ENCODE peak calls at places on chromosomes 3 and 15, in ten cellular contexts. One of them, this sample, is unnamed.

GRCh38 chr3:170622369-170623159 is 36.7 kb upstream of the SLC7A14 start:
- DNase-seq in PC-3: no peak
- DNase-seq in kidney tubule cell: no peak
- DNase-seq in Daoy: peak; percentile 57
- DNase-seq in stimulated activated naive CD8-positive, alpha-beta T cell treated with anti-CD3 and anti-CD28 coated beads, Interleukin-15, amount 100 ng/mL, for 72 hours: no peak
- DNase-seq in AG20443: peak; percentile 88
- DNase-seq in GM23248: peak; percentile 95
- DNase-seq in amygdala: peak; percentile 27
- DNase-seq in A172: no peak
- DNase-seq in hepatocyte: peak; percentile 80
- DNase-seq in this sample: no peak

GRCh38 chr3:152458725-152459515 is 190.2 kb downstream of the MBNL1 start:
- DNase-seq in stimulated activated naive CD8-positive, alpha-beta T cell treated with anti-CD3 and anti-CD28 coated beads, Interleukin-15, amount 100 ng/mL, for 72 hours: no peak
- DNase-seq in AG20443: no peak
- DNase-seq in PC-3: no peak
- DNase-seq in GM23248: peak; percentile 23
- DNase-seq in amygdala: no peak
- DNase-seq in kidney tubule cell: no peak
- DNase-seq in A172: no peak
- DNase-seq in hepatocyte: no peak
- DNase-seq in Daoy: no peak
- DNase-seq in this sample: no peak

GRCh38 chr3:56361731-56362130 is 106.5 kb downstream of the ERC2 start:
- DNase-seq in PC-3: no peak
- DNase-seq in AG20443: no peak
- DNase-seq in Daoy: peak; percentile 13
- DNase-seq in amygdala: no peak
- DNase-seq in kidney tubule cell: peak; percentile 80
- DNase-seq in A172: no peak
- DNase-seq in GM23248: no peak
- DNase-seq in hepatocyte: no peak
- DNase-seq in stimulated activated naive CD8-positive, alpha-beta T cell treated with anti-CD3 and anti-CD28 coated beads, Interleukin-15, amount 100 ng/mL, for 72 hours: no peak
- DNase-seq in this sample: peak; percentile 22

GRCh38 chr15:45790325-45790943 is 155.6 kb downstream of the SQOR start:
- DNase-seq in amygdala: no peak
- DNase-seq in A172: peak; percentile 8
- DNase-seq in PC-3: peak; percentile 47
- DNase-seq in hepatocyte: peak; percentile 46
- DNase-seq in kidney tubule cell: peak; percentile 28
- DNase-seq in stimulated activated naive CD8-positive, alpha-beta T cell treated with anti-CD3 and anti-CD28 coated beads, Interleukin-15, amount 100 ng/mL, for 72 hours: no peak
- DNase-seq in AG20443: peak; percentile 43
- DNase-seq in Daoy: peak; percentile 7
- DNase-seq in GM23248: peak; percentile 45
- DNase-seq in this sample: peak; percentile 19

GRCh38 chr3:170244566-170244965 is 22.3 kb downstream of the PRKCI start:
- DNase-seq in GM23248: no peak
- DNase-seq in AG20443: no peak
- DNase-seq in kidney tubule cell: peak; percentile 24
- DNase-seq in stimulated activated naive CD8-positive, alpha-beta T cell treated with anti-CD3 and anti-CD28 coated beads, Interleukin-15, amount 100 ng/mL, for 72 hours: no peak
- DNase-seq in Daoy: no peak
- DNase-seq in A172: no peak
- DNase-seq in amygdala: no peak
- DNase-seq in PC-3: peak; percentile 77
- DNase-seq in hepatocyte: no peak
- DNase-seq in this sample: no peak

GRCh38 chr3:65024148-65024547 is 336.3 kb upstream of the ADAMTS9 start:
- DNase-seq in Daoy: no peak
- DNase-seq in stimulated activated naive CD8-positive, alpha-beta T cell treated with anti-CD3 and anti-CD28 coated beads, Interleukin-15, amount 100 ng/mL, for 72 hours: no peak
- DNase-seq in amygdala: no peak
- DNase-seq in GM23248: no peak
- DNase-seq in A172: no peak
- DNase-seq in kidney tubule cell: no peak
- DNase-seq in AG20443: no peak
- DNase-seq in hepatocyte: no peak
- DNase-seq in PC-3: no peak
- DNase-seq in this sample: no peak

GRCh38 chr15:70492240-70493177 is 270.8 kb downstream of the UACA start:
- DNase-seq in PC-3: peak; percentile 88
- DNase-seq in stimulated activated naive CD8-positive, alpha-beta T cell treated with anti-CD3 and anti-CD28 coated beads, Interleukin-15, amount 100 ng/mL, for 72 hours: peak; percentile 90
- DNase-seq in Daoy: peak; percentile 98
- DNase-seq in AG20443: peak; percentile 91
- DNase-seq in A172: peak; percentile 96
- DNase-seq in hepatocyte: peak; percentile 66
- DNase-seq in GM23248: peak; percentile 94
- DNase-seq in amygdala: no peak
- DNase-seq in kidney tubule cell: peak; percentile 96
- DNase-seq in this sample: peak; percentile 95

GRCh38 chr15:32730677-32731654 is 13.2 kb downstream of the GREM1 start:
- DNase-seq in Daoy: peak; percentile 41
- DNase-seq in amygdala: no peak
- DNase-seq in AG20443: peak; percentile 63
- DNase-seq in PC-3: peak; percentile 57
- DNase-seq in kidney tubule cell: peak; percentile 91
- DNase-seq in hepatocyte: peak; percentile 75
- DNase-seq in stimulated activated naive CD8-positive, alpha-beta T cell treated with anti-CD3 and anti-CD28 coated beads, Interleukin-15, amount 100 ng/mL, for 72 hours: no peak
- DNase-seq in GM23248: peak; percentile 55
- DNase-seq in A172: no peak
- DNase-seq in this sample: no peak

GRCh38 chr15:85761635-85762034 is 33.1 kb downstream of the KLHL25 start:
- DNase-seq in amygdala: no peak
- DNase-seq in GM23248: no peak
- DNase-seq in hepatocyte: no peak
- DNase-seq in A172: no peak
- DNase-seq in kidney tubule cell: no peak
- DNase-seq in Daoy: no peak
- DNase-seq in PC-3: no peak
- DNase-seq in stimulated activated naive CD8-positive, alpha-beta T cell treated with anti-CD3 and anti-CD28 coated beads, Interleukin-15, amount 100 ng/mL, for 72 hours: no peak
- DNase-seq in AG20443: no peak
- DNase-seq in this sample: no peak

GRCh38 chr3:9248232-9249191 is 934 bp downstream of the SRGAP3 start:
- DNase-seq in PC-3: peak; percentile 69
- DNase-seq in A172: no peak
- DNase-seq in kidney tubule cell: peak; percentile 50
- DNase-seq in stimulated activated naive CD8-positive, alpha-beta T cell treated with anti-CD3 and anti-CD28 coated beads, Interleukin-15, amount 100 ng/mL, for 72 hours: no peak
- DNase-seq in GM23248: peak; percentile 36
- DNase-seq in hepatocyte: no peak
- DNase-seq in amygdala: no peak
- DNase-seq in AG20443: no peak
- DNase-seq in Daoy: no peak
- DNase-seq in this sample: no peak

GRCh38 chr15:51144021-51144532 is 49.4 kb upstream of the TNFAIP8L3 start:
- DNase-seq in PC-3: peak; percentile 63
- DNase-seq in AG20443: peak; percentile 47
- DNase-seq in GM23248: peak; percentile 72
- DNase-seq in A172: peak; percentile 67
- DNase-seq in stimulated activated naive CD8-positive, alpha-beta T cell treated with anti-CD3 and anti-CD28 coated beads, Interleukin-15, amount 100 ng/mL, for 72 hours: no peak
- DNase-seq in Daoy: peak; percentile 91
- DNase-seq in amygdala: no peak
- DNase-seq in kidney tubule cell: peak; percentile 62
- DNase-seq in hepatocyte: no peak
- DNase-seq in this sample: peak; percentile 85

GRCh38 chr3:35651888-35652287 is 12.6 kb downstream of the ARPP21 start:
- DNase-seq in A172: peak; percentile 72
- DNase-seq in GM23248: no peak
- DNase-seq in kidney tubule cell: peak; percentile 88
- DNase-seq in PC-3: peak; percentile 66
- DNase-seq in AG20443: no peak
- DNase-seq in amygdala: no peak
- DNase-seq in hepatocyte: no peak
- DNase-seq in Daoy: peak; percentile 27
- DNase-seq in stimulated activated naive CD8-positive, alpha-beta T cell treated with anti-CD3 and anti-CD28 coated beads, Interleukin-15, amount 100 ng/mL, for 72 hours: no peak
- DNase-seq in this sample: peak; percentile 85

GRCh38 chr3:71211083-71211482 is 372.4 kb downstream of the FOXP1 start:
- DNase-seq in AG20443: no peak
- DNase-seq in PC-3: no peak
- DNase-seq in hepatocyte: no peak
- DNase-seq in Daoy: no peak
- DNase-seq in GM23248: no peak
- DNase-seq in amygdala: no peak
- DNase-seq in stimulated activated naive CD8-positive, alpha-beta T cell treated with anti-CD3 and anti-CD28 coated beads, Interleukin-15, amount 100 ng/mL, for 72 hours: no peak
- DNase-seq in kidney tubule cell: no peak
- DNase-seq in A172: no peak
- DNase-seq in this sample: no peak

GRCh38 chr15:53457479-53457878 is 302.0 kb downstream of the WDR72 start:
- DNase-seq in GM23248: no peak
- DNase-seq in A172: no peak
- DNase-seq in amygdala: no peak
- DNase-seq in AG20443: no peak
- DNase-seq in kidney tubule cell: no peak
- DNase-seq in PC-3: no peak
- DNase-seq in stimulated activated naive CD8-positive, alpha-beta T cell treated with anti-CD3 and anti-CD28 coated beads, Interleukin-15, amount 100 ng/mL, for 72 hours: no peak
- DNase-seq in hepatocyte: no peak
- DNase-seq in Daoy: no peak
- DNase-seq in this sample: no peak

GRCh38 chr3:117036259-117036799 is 326.8 kb downstream of the TUSC7 start:
- DNase-seq in GM23248: peak; percentile 71
- DNase-seq in A172: peak; percentile 5
- DNase-seq in amygdala: no peak
- DNase-seq in stimulated activated naive CD8-positive, alpha-beta T cell treated with anti-CD3 and anti-CD28 coated beads, Interleukin-15, amount 100 ng/mL, for 72 hours: no peak
- DNase-seq in PC-3: no peak
- DNase-seq in kidney tubule cell: no peak
- DNase-seq in AG20443: peak; percentile 35
- DNase-seq in Daoy: peak; percentile 9
- DNase-seq in hepatocyte: peak; percentile 11
- DNase-seq in this sample: peak; percentile 39

GRCh38 chr15:80404057-80404718 is at the start of gene ARNT2:
- DNase-seq in AG20443: peak; percentile 69
- DNase-seq in GM23248: peak; percentile 55
- DNase-seq in A172: no peak
- DNase-seq in PC-3: no peak
- DNase-seq in stimulated activated naive CD8-positive, alpha-beta T cell treated with anti-CD3 and anti-CD28 coated beads, Interleukin-15, amount 100 ng/mL, for 72 hours: no peak
- DNase-seq in amygdala: peak; percentile 68
- DNase-seq in Daoy: peak; percentile 61
- DNase-seq in hepatocyte: peak; percentile 60
- DNase-seq in kidney tubule cell: peak; percentile 47
- DNase-seq in this sample: no peak

GRCh38 chr3:53046171-53047170 is 598 bp upstream of the SFMBT1 start:
- DNase-seq in kidney tubule cell: peak; percentile 56
- DNase-seq in hepatocyte: peak; percentile 72
- DNase-seq in amygdala: peak; percentile 53
- DNase-seq in PC-3: no peak
- DNase-seq in AG20443: peak; percentile 50
- DNase-seq in Daoy: peak; percentile 64
- DNase-seq in A172: no peak
- DNase-seq in GM23248: peak; percentile 58
- DNase-seq in stimulated activated naive CD8-positive, alpha-beta T cell treated with anti-CD3 and anti-CD28 coated beads, Interleukin-15, amount 100 ng/mL, for 72 hours: peak; percentile 78
- DNase-seq in this sample: no peak